ENCODE peak calls at places on chromosomes 5 and 9, in nine cellular contexts. I, M, V, T, N, K, L, W and D are unnamed samples.

GRCh38 chr5:124707516-124707915 is 38.9 kb downstream of the ZNF608 start:
- DNase-seq in K (no peak), M (no peak), V (no peak), W (no peak), N (no peak), I (no peak), L (no peak), T (no peak), D (no peak)

GRCh38 chr9:123640792-123641222 is 284.8 kb downstream of the CRB2 start:
- DNase-seq in I (no peak), L (no peak), V (no peak), K (no peak), W (no peak), M (no peak), T (no peak), N (no peak), D (no peak)

GRCh38 chr9:129494113-129494789 is 126.7 kb downstream of the C9orf50 start:
- DNase-seq in W (no peak), I (no peak), V (no peak), N (no peak), K (no peak), T (no peak), M (no peak), L (no peak), D (no peak)

GRCh38 chr5:38695021-38695961 is 138.8 kb upstream of the LIFR start:
- DNase-seq in T (no peak), K (no peak), W (no peak), I (no peak), N (no peak), M (peak), L (no peak), V (no peak), D (no peak)

GRCh38 chr9:127450170-127450830 is 906 bp downstream of the RPL12 start:
- DNase-seq in T (no peak), N (no peak), I (peak), V (no peak), W (no peak), L (peak), M (peak), K (no peak), D (peak)

GRCh38 chr9:136170291-136170901 is 34.5 kb downstream of the LHX3 start:
- DNase-seq in I (no peak), N (no peak), K (no peak), V (no peak), T (peak), W (peak), M (peak), L (peak), D (peak)

GRCh38 chr9:100354121-100354800 is 1.5 kb upstream of the TEX10 start:
- DNase-seq in V (no peak), N (no peak), T (no peak), M (no peak), I (no peak), K (no peak), L (no peak), W (no peak), D (no peak)

GRCh38 chr9:7315746-7316457 is 483.7 kb downstream of the DMAC1 start:
- DNase-seq in N (no peak), T (no peak), M (no peak), K (no peak), I (peak), W (no peak), V (no peak), L (peak), D (no peak)

GRCh38 chr5:58057324-58057723 is 402.6 kb downstream of the PLK2 start:
- DNase-seq in T (no peak), M (no peak), V (no peak), K (no peak), N (no peak), L (no peak), I (no peak), W (no peak), D (no peak)

GRCh38 chr5:40277161-40277906 is 402.4 kb upstream of the PTGER4 start:
- DNase-seq in M (no peak), K (no peak), W (peak), L (no peak), N (no peak), V (no peak), T (peak), I (no peak), D (no peak)

GRCh38 chr5:134547999-134548626 is 22.6 kb downstream of the JADE2 start:
- DNase-seq in V (no peak), M (no peak), L (no peak), N (no peak), K (no peak), T (no peak), W (no peak), I (no peak), D (no peak)

GRCh38 chr5:153782589-153783238 is 256.0 kb downstream of the FAM114A2 start:
- DNase-seq in K (no peak), V (no peak), N (no peak), L (peak), I (peak), M (no peak), W (no peak), T (no peak), D (no peak)

GRCh38 chr5:149588947-149589346 is 7.6 kb downstream of the ARHGEF37 start:
- DNase-seq in K (no peak), W (no peak), I (no peak), T (no peak), V (no peak), N (no peak), L (peak), M (no peak), D (no peak)

GRCh38 chr9:110830495-110830894 is 161.9 kb downstream of the MUSK start:
- DNase-seq in I (no peak), W (no peak), N (no peak), L (no peak), V (no peak), K (no peak), M (no peak), T (no peak), D (no peak)